ENCODE peak calls at places on chromosomes 5 and 9, in five cellular contexts. One of them, this sample, is unnamed.

GRCh38 chr9:87519415-87519989 is 21.8 kb downstream of the DAPK1 start:
- DNase-seq in body of pancreas: no peak
- DNase-seq in gastrocnemius medialis: no peak
- DNase-seq in adrenal gland: no peak
- DNase-seq in stomach: no peak
- DNase-seq in this sample: no peak

GRCh38 chr9:90960941-90961340 is 159.3 kb downstream of the SYK start:
- DNase-seq in body of pancreas: no peak
- DNase-seq in gastrocnemius medialis: no peak
- DNase-seq in adrenal gland: no peak
- DNase-seq in stomach: no peak
- DNase-seq in this sample: no peak

GRCh38 chr5:171693397-171693796 is 92.2 kb upstream of the SMIM23 start:
- DNase-seq in body of pancreas: no peak
- DNase-seq in gastrocnemius medialis: no peak
- DNase-seq in adrenal gland: no peak
- DNase-seq in stomach: no peak
- DNase-seq in this sample: no peak

GRCh38 chr5:75567710-75568109 is 43.5 kb upstream of the ANKDD1B start:
- DNase-seq in body of pancreas: no peak
- DNase-seq in gastrocnemius medialis: no peak
- DNase-seq in adrenal gland: no peak
- DNase-seq in stomach: no peak
- DNase-seq in this sample: no peak

GRCh38 chr5:7325975-7326911 is 69.7 kb upstream of the ADCY2 start:
- DNase-seq in body of pancreas: peak
- DNase-seq in gastrocnemius medialis: peak
- DNase-seq in adrenal gland: no peak
- DNase-seq in stomach: no peak
- DNase-seq in this sample: no peak

GRCh38 chr9:103304797-103305196 is 309.7 kb downstream of the CYLC2 start:
- DNase-seq in body of pancreas: no peak
- DNase-seq in gastrocnemius medialis: no peak
- DNase-seq in adrenal gland: no peak
- DNase-seq in stomach: no peak
- DNase-seq in this sample: no peak

GRCh38 chr9:107213080-107213479 is 70.0 kb upstream of the RAD23B start:
- DNase-seq in body of pancreas: no peak
- DNase-seq in gastrocnemius medialis: no peak
- DNase-seq in adrenal gland: no peak
- DNase-seq in stomach: no peak
- DNase-seq in this sample: no peak

GRCh38 chr5:54301215-54301614 is 9.2 kb downstream of the ARL15 start:
- DNase-seq in body of pancreas: no peak
- DNase-seq in gastrocnemius medialis: no peak
- DNase-seq in adrenal gland: no peak
- DNase-seq in stomach: no peak
- DNase-seq in this sample: no peak

GRCh38 chr5:160769264-160769663 is 82.7 kb downstream of the ATP10B start:
- DNase-seq in body of pancreas: no peak
- DNase-seq in gastrocnemius medialis: no peak
- DNase-seq in adrenal gland: no peak
- DNase-seq in stomach: no peak
- DNase-seq in this sample: no peak

GRCh38 chr9:100474082-100474949 is 1.4 kb downstream of the TMEFF1 start:
- DNase-seq in body of pancreas: no peak
- DNase-seq in gastrocnemius medialis: no peak
- DNase-seq in adrenal gland: no peak
- DNase-seq in stomach: no peak
- DNase-seq in this sample: no peak

GRCh38 chr5:153613143-153613542 is 122.7 kb downstream of the GRIA1 start:
- DNase-seq in body of pancreas: no peak
- DNase-seq in gastrocnemius medialis: no peak
- DNase-seq in adrenal gland: no peak
- DNase-seq in stomach: no peak
- DNase-seq in this sample: no peak

GRCh38 chr5:42648036-42648435 is 108.6 kb upstream of the CCDC152 start:
- DNase-seq in body of pancreas: no peak
- DNase-seq in gastrocnemius medialis: no peak
- DNase-seq in adrenal gland: no peak
- DNase-seq in stomach: no peak
- DNase-seq in this sample: no peak

GRCh38 chr5:179137001-179137642 is 76.9 kb downstream of the ZNF354C start:
- DNase-seq in body of pancreas: no peak
- DNase-seq in gastrocnemius medialis: no peak
- DNase-seq in adrenal gland: no peak
- DNase-seq in stomach: no peak
- DNase-seq in this sample: no peak

GRCh38 chr5:159788835-159789331 is 127.4 kb upstream of the ADRA1B start:
- DNase-seq in body of pancreas: peak
- DNase-seq in gastrocnemius medialis: no peak
- DNase-seq in adrenal gland: no peak
- DNase-seq in stomach: no peak
- DNase-seq in this sample: no peak

GRCh38 chr9:92706218-92706940 is 36.4 kb upstream of the IPPK start:
- DNase-seq in body of pancreas: no peak
- DNase-seq in gastrocnemius medialis: no peak
- DNase-seq in adrenal gland: no peak
- DNase-seq in stomach: no peak
- DNase-seq in this sample: no peak

GRCh38 chr5:55585266-55585610 is 50.5 kb upstream of the PLPP1 start:
- DNase-seq in body of pancreas: no peak
- DNase-seq in gastrocnemius medialis: no peak
- DNase-seq in adrenal gland: no peak
- DNase-seq in stomach: no peak
- DNase-seq in this sample: no peak

GRCh38 chr9:136685792-136686533 is 1.3 kb downstream of the AGPAT2 start:
- DNase-seq in body of pancreas: peak
- DNase-seq in gastrocnemius medialis: no peak
- DNase-seq in adrenal gland: no peak
- DNase-seq in stomach: no peak
- DNase-seq in this sample: no peak

GRCh38 chr5:65163698-65164097 is 318.0 kb downstream of the ADAMTS6 start:
- DNase-seq in body of pancreas: no peak
- DNase-seq in gastrocnemius medialis: no peak
- DNase-seq in adrenal gland: no peak
- DNase-seq in stomach: no peak
- DNase-seq in this sample: no peak

GRCh38 chr5:13704401-13704800 is 240.1 kb downstream of the DNAH5 start:
- DNase-seq in body of pancreas: no peak
- DNase-seq in gastrocnemius medialis: no peak
- DNase-seq in adrenal gland: no peak
- DNase-seq in stomach: no peak
- DNase-seq in this sample: no peak

GRCh38 chr5:142506046-142506445 is 179.8 kb downstream of the FGF1 start:
- DNase-seq in body of pancreas: no peak
- DNase-seq in gastrocnemius medialis: no peak
- DNase-seq in adrenal gland: no peak
- DNase-seq in stomach: no peak
- DNase-seq in this sample: no peak

GRCh38 chr9:117936185-117936758 is 232.1 kb downstream of the TLR4 start:
- DNase-seq in body of pancreas: no peak
- DNase-seq in gastrocnemius medialis: no peak
- DNase-seq in adrenal gland: no peak
- DNase-seq in stomach: no peak
- DNase-seq in this sample: no peak

GRCh38 chr9:87771251-87772006 is 45.5 kb downstream of the CTSL start:
- DNase-seq in body of pancreas: no peak
- DNase-seq in gastrocnemius medialis: no peak
- DNase-seq in adrenal gland: no peak
- DNase-seq in stomach: no peak
- DNase-seq in this sample: no peak

GRCh38 chr5:115457574-115457973 is 87.0 kb downstream of the FEM1C start:
- DNase-seq in body of pancreas: peak
- DNase-seq in gastrocnemius medialis: no peak
- DNase-seq in adrenal gland: no peak
- DNase-seq in stomach: no peak
- DNase-seq in this sample: no peak

GRCh38 chr5:115456539-115456938 is 88.0 kb downstream of the FEM1C start:
- DNase-seq in body of pancreas: no peak
- DNase-seq in gastrocnemius medialis: no peak
- DNase-seq in adrenal gland: no peak
- DNase-seq in stomach: no peak
- DNase-seq in this sample: no peak

GRCh38 chr5:115459844-115460243 is 84.7 kb downstream of the FEM1C start:
- DNase-seq in body of pancreas: no peak
- DNase-seq in gastrocnemius medialis: no peak
- DNase-seq in adrenal gland: no peak
- DNase-seq in stomach: no peak
- DNase-seq in this sample: no peak

GRCh38 chr5:115456056-115456455 is 88.5 kb downstream of the FEM1C start:
- DNase-seq in body of pancreas: no peak
- DNase-seq in gastrocnemius medialis: no peak
- DNase-seq in adrenal gland: no peak
- DNase-seq in stomach: no peak
- DNase-seq in this sample: no peak

GRCh38 chr5:115457985-115458384 is 86.6 kb downstream of the FEM1C start:
- DNase-seq in body of pancreas: peak
- DNase-seq in gastrocnemius medialis: no peak
- DNase-seq in adrenal gland: no peak
- DNase-seq in stomach: peak
- DNase-seq in this sample: no peak
- TF ChIP-seq POLR2A in body of pancreas: peak
- TF ChIP-seq POLR2A in gastrocnemius medialis: no peak
- TF ChIP-seq POLR2A in adrenal gland: no peak
- TF ChIP-seq POLR2A in stomach: no peak
- TF ChIP-seq POLR2A in this sample: no peak

DNA sequence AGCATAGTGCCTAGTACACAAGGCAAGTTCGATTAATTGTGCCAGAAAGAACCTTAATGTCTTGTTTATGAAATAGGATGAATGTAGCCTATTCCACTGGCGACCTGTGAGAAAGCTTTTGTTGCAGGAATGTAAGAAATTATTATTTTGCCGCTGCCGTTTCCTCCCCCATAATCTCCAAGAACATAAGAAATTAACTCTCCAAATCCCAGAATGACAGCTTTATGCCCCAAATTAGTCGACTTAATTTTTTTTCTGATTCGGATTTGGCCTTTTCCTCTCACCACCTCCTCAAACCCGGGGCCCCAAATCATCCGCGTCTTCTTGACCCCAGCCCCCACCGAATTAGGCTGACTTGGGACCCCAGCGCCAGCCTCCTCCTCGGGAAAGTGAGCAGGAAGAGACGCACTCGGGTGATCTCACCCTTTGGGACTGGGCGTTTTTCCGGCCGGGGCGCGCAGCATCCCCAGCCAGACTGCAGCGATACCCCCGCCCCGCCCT is 685 bp upstream of the SPTAN1 start:
- DNase-seq in body of pancreas: no peak
- DNase-seq in gastrocnemius medialis: no peak
- DNase-seq in adrenal gland: no peak
- DNase-seq in stomach: no peak
- DNase-seq in this sample: no peak
- TF ChIP-seq POLR2A in body of pancreas: no peak
- TF ChIP-seq POLR2A in gastrocnemius medialis: no peak
- TF ChIP-seq POLR2A in adrenal gland: peak
- TF ChIP-seq POLR2A in stomach: no peak
- TF ChIP-seq POLR2A in this sample: no peak

GRCh38 chr9:133417541-133418461 is at the start of gene REXO4:
- DNase-seq in body of pancreas: peak
- DNase-seq in gastrocnemius medialis: peak
- DNase-seq in adrenal gland: peak
- DNase-seq in stomach: peak
- DNase-seq in this sample: no peak
- TF ChIP-seq POLR2A in body of pancreas: peak
- TF ChIP-seq POLR2A in gastrocnemius medialis: peak
- TF ChIP-seq POLR2A in adrenal gland: peak
- TF ChIP-seq POLR2A in stomach: no peak
- TF ChIP-seq POLR2A in this sample: no peak

DNA sequence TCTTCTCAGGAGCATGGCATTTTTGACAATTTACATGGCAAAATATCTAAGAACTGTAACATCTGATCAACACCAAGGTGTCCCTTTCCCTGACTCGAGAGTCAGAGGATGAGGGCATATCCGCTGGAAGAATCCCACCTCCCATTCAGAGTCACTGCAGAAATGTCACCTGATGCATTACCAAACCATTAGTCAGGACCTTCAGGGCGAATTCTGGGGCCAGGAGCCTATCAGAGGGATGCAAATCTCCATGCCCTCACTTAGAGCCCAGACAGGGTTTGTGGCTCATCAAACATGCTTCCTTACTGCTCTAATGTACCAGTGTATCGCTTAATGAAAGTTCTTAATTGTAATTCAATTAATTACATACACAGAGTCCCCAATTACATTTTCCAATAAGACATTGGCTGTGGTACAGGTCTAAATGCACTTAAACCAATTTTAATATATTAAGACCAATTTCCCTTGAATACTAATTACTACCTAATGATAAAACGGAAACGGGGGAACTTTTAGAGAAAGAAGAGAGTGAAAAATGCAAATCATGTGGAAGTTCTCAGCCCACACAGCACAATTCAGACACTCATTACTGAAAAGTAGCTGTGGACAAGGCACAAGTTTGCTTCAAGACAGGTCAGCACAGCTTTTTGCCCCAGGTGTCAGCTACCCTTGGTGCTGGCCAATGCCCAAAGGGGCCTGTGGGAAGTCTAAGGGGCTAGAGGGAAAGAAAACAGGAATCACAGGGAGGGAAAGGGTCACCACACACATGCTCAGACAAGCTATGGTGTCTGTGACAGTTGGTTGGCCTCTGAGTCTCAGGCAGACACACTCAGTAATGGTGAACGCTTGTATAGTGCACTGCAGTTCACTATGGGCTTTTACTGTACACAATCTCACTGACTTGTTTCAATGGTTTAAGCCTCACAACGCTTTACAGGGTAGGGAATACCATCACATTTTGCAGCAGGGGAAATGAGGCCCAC is 211.6 kb downstream of the MAPKAP1 start:
- DNase-seq in body of pancreas: no peak
- DNase-seq in gastrocnemius medialis: no peak
- DNase-seq in adrenal gland: no peak
- DNase-seq in stomach: no peak
- DNase-seq in this sample: no peak
- TF ChIP-seq POLR2A in body of pancreas: no peak
- TF ChIP-seq POLR2A in gastrocnemius medialis: no peak
- TF ChIP-seq POLR2A in adrenal gland: no peak
- TF ChIP-seq POLR2A in stomach: no peak
- TF ChIP-seq POLR2A in this sample: no peak

GRCh38 chr5:139439013-139439903 is at the start of gene DNAJC18:
- DNase-seq in body of pancreas: peak
- DNase-seq in gastrocnemius medialis: peak
- DNase-seq in adrenal gland: peak
- DNase-seq in stomach: peak
- DNase-seq in this sample: peak
- TF ChIP-seq POLR2A in body of pancreas: peak
- TF ChIP-seq POLR2A in gastrocnemius medialis: peak
- TF ChIP-seq POLR2A in adrenal gland: no peak
- TF ChIP-seq POLR2A in stomach: no peak
- TF ChIP-seq POLR2A in this sample: peak

This sample was measured in esophagus squamous epithelium.